ENCODE peak calls at places on chromosomes 4 and X, in eight cellular contexts. I is upper lobe of left lung; X is lower lobe of right lung; P is mammary epithelial cell; Z is CD4-positive, alpha-beta T cell; O is Peyer's patch; Q is fibroblast of lung; J is uterus. K is an unnamed sample.

GRCh38 chr4:52659722-52660261 is 691 bp upstream of the USP46 start:
- DNase-seq in O (peak; percentile 81), P (peak; percentile 27), Q (peak; percentile 23), X (peak; percentile 71), Z (no peak), I (peak; percentile 93), J (peak; percentile 68), K (peak; percentile 83)

GRCh38 chr4:82201805-82202636 is 171.8 kb downstream of the HNRNPD start:
- DNase-seq in Q (peak; percentile 20), P (peak; percentile 29), X (no peak), O (no peak), I (no peak), J (no peak), Z (peak; percentile 16), K (no peak)

GRCh38 chrX:40145670-40146470 is 48.1 kb upstream of the BCOR start:
- DNase-seq in I (peak; percentile 79), P (no peak), J (no peak), X (no peak), Z (no peak), Q (no peak), O (no peak), K (no peak)

GRCh38 chr4:20253799-20254409 is 2.2 kb downstream of the SLIT2 start:
- DNase-seq in J (peak; percentile 38), Z (no peak), O (peak; percentile 48), Q (peak; percentile 46), I (peak; percentile 79), X (peak; percentile 45), P (no peak), K (peak; percentile 69)

GRCh38 chr4:3323071-3323481 is 30.3 kb downstream of the RGS12 start:
- DNase-seq in Z (no peak), I (no peak), P (no peak), X (no peak), O (no peak), Q (no peak), J (no peak), K (peak; percentile 69)

GRCh38 chrX:26851981-26852380 is 611.2 kb downstream of the PPP4R3C start:
- DNase-seq in J (no peak), Z (no peak), P (peak; percentile 10), Q (peak; percentile 1), X (no peak), I (no peak), O (no peak), K (no peak)

GRCh38 chr4:126705271-126705670 is 927.5 kb upstream of the INTU start:
- DNase-seq in I (no peak), O (no peak), Q (peak; percentile 75), J (no peak), X (no peak), Z (no peak), P (no peak), K (no peak)

GRCh38 chr4:25367004-25367621 is 9.9 kb upstream of the ANAPC4 start:
- DNase-seq in O (no peak), Z (no peak), Q (peak; percentile 37), X (no peak), J (no peak), I (no peak), P (peak; percentile 9), K (no peak)

GRCh38 chr4:181702864-181703263 is 540.3 kb upstream of the TENM3 start:
- DNase-seq in Z (no peak), I (no peak), O (no peak), X (no peak), P (no peak), J (no peak), Q (no peak), K (no peak)

GRCh38 chr4:4625488-4625887 is 83.6 kb upstream of the STX18 start:
- DNase-seq in Q (no peak), P (no peak), X (no peak), I (no peak), O (no peak), Z (no peak), J (no peak), K (no peak)

GRCh38 chr4:119016636-119017035 is 119.0 kb upstream of the MYOZ2 start:
- DNase-seq in J (no peak), Z (no peak), Q (peak; percentile 88), X (no peak), P (no peak), I (no peak), O (no peak), K (no peak)

GRCh38 chrX:126770179-126770578 is 49.4 kb upstream of the PRR32 start:
- DNase-seq in J (no peak), Z (no peak), X (no peak), O (no peak), I (no peak), P (peak; percentile 1), Q (no peak), K (no peak)

GRCh38 chrX:121146059-121146628 is 98.7 kb downstream of the GLUD2 start:
- DNase-seq in O (no peak), I (no peak), J (no peak), X (no peak), Q (peak; percentile 13), P (no peak), Z (no peak), K (no peak)

GRCh38 chrX:29941292-29941691 is 274.1 kb upstream of the MAGEB2 start:
- DNase-seq in J (no peak), X (no peak), O (no peak), Z (no peak), P (no peak), I (no peak), Q (peak; percentile 29), K (no peak)

GRCh38 chr4:151304755-151305154 is 20.6 kb downstream of the SH3D19 start:
- DNase-seq in Z (no peak), I (no peak), X (no peak), Q (no peak), O (no peak), P (peak; percentile 61), J (no peak), K (no peak)
- TF ChIP-seq CTCF in Z (no peak), I (no peak), X (no peak), Q (no peak), O (no peak), P (no peak), J (no peak), K (no peak)

GRCh38 chrX:118484216-118484903 is 11.3 kb upstream of the DOCK11 start:
- DNase-seq in J (no peak), X (no peak), Q (no peak), O (no peak), I (no peak), Z (no peak), P (no peak), K (no peak)

GRCh38 chrX:118475903-118476302 is 19.7 kb upstream of the DOCK11 start:
- DNase-seq in Q (no peak), I (no peak), P (no peak), J (no peak), Z (no peak), X (no peak), O (no peak), K (no peak)

DNA sequence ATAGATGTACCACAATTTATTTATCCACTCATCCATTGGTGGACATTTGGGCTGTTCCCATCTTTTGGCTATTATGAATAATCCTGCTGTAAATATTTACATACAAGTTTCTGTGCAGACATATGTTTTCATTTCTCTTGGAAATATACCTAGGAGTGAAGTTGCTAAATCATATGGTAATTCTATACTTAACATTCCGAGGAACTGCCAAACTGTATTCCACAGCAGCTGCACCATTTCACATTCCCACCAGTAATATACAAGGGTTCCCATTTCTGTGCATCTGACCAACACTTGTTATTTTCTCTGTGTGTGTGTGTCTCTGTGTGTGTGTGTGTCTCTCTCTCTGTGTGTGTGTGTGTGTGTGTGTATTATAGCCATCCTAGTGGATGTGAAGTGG is 15.4 kb upstream of the DOCK11 start:
- DNase-seq in Q (no peak), Z (no peak), I (no peak), J (no peak), X (no peak), P (no peak), O (no peak), K (no peak)
- H3K27me3 ChIP-seq in Q (no peaks in the 10 kb centered on the region), Z (no peaks in the 10 kb centered on the region), I (no peaks in the 10 kb centered on the region), J (no peaks in the 10 kb centered on the region), X (no peaks in the 10 kb centered on the region), P (no peaks in the 10 kb centered on the region), O (no peaks in the 10 kb centered on the region), K (no peaks in the 10 kb centered on the region)

DNA sequence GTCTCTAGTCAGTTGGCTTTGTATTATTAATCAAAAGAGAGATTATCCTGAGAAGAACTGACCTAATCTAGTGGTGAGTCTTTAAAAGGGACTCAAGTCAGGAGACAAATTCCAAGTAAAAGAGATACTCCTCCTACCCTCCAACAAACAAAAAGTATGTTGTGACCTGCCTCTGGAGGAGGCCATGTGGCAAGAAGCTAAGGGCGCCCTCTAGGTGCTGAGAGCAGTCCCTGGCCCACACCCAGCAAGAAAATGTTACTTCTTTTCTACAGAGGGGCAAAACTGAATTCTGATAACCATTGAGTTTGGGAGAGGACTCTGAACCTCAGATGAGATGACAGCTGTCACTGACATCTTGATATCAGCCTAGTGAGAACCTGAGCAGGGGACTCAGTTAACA is 953.6 kb upstream of the AGA start:
- DNase-seq in I (no peak), J (no peak), Q (no peak), X (no peak), P (no peak), Z (no peak), O (no peak), K (no peak)
- TF ChIP-seq CTCF in I (no peak), J (no peak), Q (no peak), X (no peak), P (peak; percentile 11), Z (no peak), O (no peak), K (no peak)

GRCh38 chr4:16202598-16202997 is 23.7 kb downstream of the TAPT1 start:
- DNase-seq in Q (no peak), Z (no peak), I (no peak), X (no peak), O (no peak), J (no peak), P (no peak), K (no peak)
- H3K27me3 ChIP-seq in Q (no peaks in the 10 kb centered on the region), Z (no peaks in the 10 kb centered on the region), I (no peaks in the 10 kb centered on the region), X (no peaks in the 10 kb centered on the region), O (no peaks in the 10 kb centered on the region), J (no peaks in the 10 kb centered on the region), P (no peaks in the 10 kb centered on the region), K (no peaks in the 10 kb centered on the region)

DNA sequence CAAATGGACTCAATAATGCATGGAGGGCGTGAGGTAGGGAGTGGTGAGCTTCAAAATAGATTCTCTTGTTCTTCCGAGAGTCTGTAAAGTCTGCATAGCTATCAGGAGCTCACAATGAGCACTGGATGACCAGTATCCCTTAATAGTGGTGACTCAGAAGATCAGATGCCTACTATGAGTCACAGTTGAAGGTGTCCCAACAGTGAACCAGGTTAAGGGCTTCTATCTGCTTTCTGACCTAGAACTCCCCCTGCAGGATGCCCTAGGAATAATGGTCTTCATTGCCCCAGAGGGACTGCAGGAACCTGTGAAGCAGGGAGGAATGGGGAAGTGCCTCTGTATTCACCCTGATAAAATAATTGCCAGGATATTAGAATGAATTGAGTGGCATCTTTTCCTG is 22.1 kb downstream of the DGKK start:
- DNase-seq in J (no peak), X (no peak), P (peak; percentile 78), O (no peak), Z (no peak), I (no peak), Q (no peak), K (no peak)
- TF ChIP-seq CTCF in J (no peak), X (no peak), P (peak; percentile 61), O (no peak), Z (no peak), I (no peak), Q (no peak), K (no peak)

DNA sequence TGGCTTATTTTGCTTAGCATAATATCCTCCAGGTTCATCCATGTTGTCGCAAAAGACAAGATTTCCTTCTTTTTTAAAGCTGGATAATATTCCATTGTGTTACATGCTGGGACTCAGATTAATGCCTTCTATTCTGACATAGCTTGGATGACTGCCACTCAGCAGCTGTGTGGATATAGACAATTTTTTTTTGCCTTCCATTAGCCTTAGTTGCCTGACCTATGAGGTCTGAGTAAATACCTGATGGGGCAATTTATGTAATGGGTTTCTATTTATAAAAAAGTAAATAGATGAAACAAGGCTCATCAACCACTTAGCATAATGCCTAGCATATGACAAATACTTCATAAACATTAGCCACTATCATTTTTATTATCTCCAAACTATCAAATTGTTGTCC is 515.4 kb downstream of the ZNF674 start:
- DNase-seq in Z (no peak), X (no peak), Q (peak; percentile 4), J (no peak), O (no peak), P (peak; percentile 14), I (no peak), K (no peak)
- H3K27me3 ChIP-seq in Z (no peaks in the 10 kb centered on the region), X (no peaks in the 10 kb centered on the region), Q (peaks cover 4% of the 10 kb centered on the region), J (no peaks in the 10 kb centered on the region), O (no peaks in the 10 kb centered on the region), P (peaks cover 8% of the 10 kb centered on the region), I (no peaks in the 10 kb centered on the region), K (no peaks in the 10 kb centered on the region)